ENCODE peak calls at places on chromosomes 13 and 19, in seven cellular contexts. I is GM12878, Z is SK-N-SH, R is H1, O is HCT116, X is K562, G is HepG2. D is an unnamed sample.

GRCh38 chr19:58557253-58558065 is 952 bp downstream of the UBE2M start:
- DNase-seq in X (no peak), Z (no peak), I (no peak), G (no peak), R (no peak), O (no peak), D (no peak)

GRCh38 chr19:30785728-30786127 is 413.5 kb downstream of the ZNF536 start:
- DNase-seq in G (no peak), I (no peak), R (no peak), O (no peak), X (no peak), Z (no peak), D (no peak)

GRCh38 chr19:33324628-33325027 is 22.3 kb upstream of the CEBPA start:
- DNase-seq in Z (no peak), R (no peak), X (no peak), O (no peak), I (no peak), G (no peak), D (no peak)

GRCh38 chr13:114118763-114119123 is 13.7 kb downstream of the RASA3 start:
- DNase-seq in Z (peak), R (no peak), G (no peak), X (no peak), O (no peak), I (no peak), D (no peak)

GRCh38 chr13:75931116-75931515 is 295.0 kb downstream of the LMO7 start:
- DNase-seq in I (no peak), R (no peak), Z (no peak), G (no peak), O (no peak), X (no peak), D (no peak)

GRCh38 chr13:83450586-83450985 is 431.7 kb downstream of the SLITRK1 start:
- DNase-seq in R (no peak), X (no peak), O (no peak), I (no peak), G (no peak), Z (no peak), D (no peak)

GRCh38 chr13:25218011-25218410 is 45.9 kb upstream of the AMER2 start:
- DNase-seq in O (no peak), I (no peak), X (no peak), Z (no peak), G (no peak), R (no peak), D (no peak)

GRCh38 chr19:35379992-35380391 is 9.1 kb downstream of the GPR42 start:
- DNase-seq in O (no peak), R (no peak), G (peak), I (no peak), X (peak), Z (no peak), D (no peak)

GRCh38 chr13:39144941-39145533 is 106.8 kb downstream of the NHLRC3 start:
- DNase-seq in O (peak), R (peak), G (no peak), I (no peak), Z (peak), X (peak), D (peak)

GRCh38 chr19:41887711-41888382 is 4.9 kb downstream of the ARHGEF1 start:
- DNase-seq in I (no peak), R (peak), O (peak), G (peak), Z (no peak), X (no peak), D (no peak)

GRCh38 chr13:23639672-23640275 is 69.6 kb downstream of the TNFRSF19 start:
- DNase-seq in X (no peak), R (no peak), O (no peak), Z (no peak), G (no peak), I (no peak), D (no peak)

GRCh38 chr13:114087430-114087829 is 45.0 kb downstream of the RASA3 start:
- DNase-seq in O (no peak), X (no peak), R (no peak), I (no peak), Z (no peak), G (no peak), D (no peak)

GRCh38 chr13:47459512-47459911 is 541.6 kb downstream of the SUCLA2 start:
- DNase-seq in Z (peak), X (no peak), I (no peak), O (no peak), G (no peak), R (no peak), D (peak)

GRCh38 chr19:39240421-39240820 is 4.4 kb downstream of the IFNL3 start:
- DNase-seq in X (no peak), Z (no peak), I (no peak), G (no peak), R (no peak), O (no peak), D (no peak)

GRCh38 chr19:19214892-19215291 is 3.1 kb downstream of the NCAN start:
- DNase-seq in Z (no peak), O (no peak), I (no peak), R (no peak), X (peak), G (peak), D (peak)

GRCh38 chr13:36130542-36131214 is 504 bp downstream of the DCLK1 start:
- DNase-seq in R (no peak), I (no peak), G (no peak), O (no peak), X (no peak), Z (peak), D (no peak)

GRCh38 chr19:38263696-38264485 is 482 bp upstream of the SPINT2 start:
- DNase-seq in I (no peak), Z (peak), G (peak), R (peak), X (no peak), O (peak), D (peak)

GRCh38 chr13:47897411-47898050 is 103.5 kb downstream of the SUCLA2 start:
- DNase-seq in X (no peak), R (no peak), O (no peak), Z (no peak), I (no peak), G (peak), D (no peak)

GRCh38 chr13:49021953-49022352 is 46.2 kb downstream of the FNDC3A start:
- DNase-seq in I (no peak), Z (no peak), R (no peak), G (no peak), X (no peak), O (no peak), D (no peak)

GRCh38 chr13:79477968-79478367 is 3.0 kb upstream of the NDFIP2 start:
- DNase-seq in Z (no peak), G (no peak), X (no peak), I (no peak), O (no peak), R (no peak), D (no peak)

GRCh38 chr19:58361900-58362271 is 665 bp downstream of the ZNF497 start:
- DNase-seq in I (no peak), Z (peak), R (no peak), G (peak), O (peak), X (peak), D (peak)

GRCh38 chr19:6239401-6239844 is 40.4 kb downstream of the MLLT1 start:
- DNase-seq in Z (peak), G (no peak), X (no peak), R (no peak), I (no peak), O (no peak), D (no peak)
- TF ChIP-seq JUND in Z (no peak), G (no peak), X (peak), R (no peak), I (no peak), O (no peak), D (no peak)

GRCh38 chr13:111204438-111205177 is 89.5 kb downstream of the ARHGEF7 start:
- DNase-seq in I (no peak), R (no peak), X (peak), G (peak), O (no peak), Z (peak), D (peak)
- TF ChIP-seq JUND in I (no peak), R (no peak), X (no peak), G (no peak), O (no peak), Z (no peak), D (no peak)

GRCh38 chr19:20661150-20661819 is at the start of gene ZNF626:
- DNase-seq in R (peak), G (peak), X (peak), Z (peak), O (no peak), I (no peak), D (peak)
- TF ChIP-seq JUND in R (no peak), G (no peak), X (no peak), Z (no peak), O (no peak), I (no peak), D (no peak)

GRCh38 chr19:412356-413355 is 3.7 kb upstream of the C2CD4C start:
- DNase-seq in O (no peak), I (no peak), Z (peak), R (no peak), G (no peak), X (no peak), D (peak)
- TF ChIP-seq JUND in O (no peak), I (no peak), Z (no peak), R (no peak), G (no peak), X (no peak), D (no peak)

DNA sequence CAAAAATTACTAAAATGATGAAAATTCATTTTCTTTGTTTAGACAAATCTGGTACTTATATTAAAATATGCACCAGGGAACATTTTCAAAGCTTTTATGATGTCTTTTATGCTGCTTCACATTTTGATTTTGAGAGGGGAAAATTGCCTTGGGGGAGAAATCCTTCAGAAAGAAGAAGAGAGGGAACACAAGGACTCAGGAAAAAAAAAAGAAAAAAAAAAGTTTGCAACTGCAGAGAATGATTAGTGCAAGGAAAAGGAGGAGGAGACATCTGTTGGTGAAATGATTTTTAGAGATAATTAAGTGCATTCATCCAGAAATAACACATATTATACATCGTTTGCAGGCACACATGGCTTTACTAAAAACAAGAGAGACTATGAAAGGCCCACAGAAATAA is 1058.3 kb downstream of the PCDH9 start:
- DNase-seq in O (no peak), G (no peak), R (no peak), X (no peak), I (no peak), Z (peak), D (no peak)
- TF ChIP-seq JUND in O (no peak), G (no peak), R (no peak), X (no peak), I (no peak), Z (no peak), D (no peak)

DNA sequence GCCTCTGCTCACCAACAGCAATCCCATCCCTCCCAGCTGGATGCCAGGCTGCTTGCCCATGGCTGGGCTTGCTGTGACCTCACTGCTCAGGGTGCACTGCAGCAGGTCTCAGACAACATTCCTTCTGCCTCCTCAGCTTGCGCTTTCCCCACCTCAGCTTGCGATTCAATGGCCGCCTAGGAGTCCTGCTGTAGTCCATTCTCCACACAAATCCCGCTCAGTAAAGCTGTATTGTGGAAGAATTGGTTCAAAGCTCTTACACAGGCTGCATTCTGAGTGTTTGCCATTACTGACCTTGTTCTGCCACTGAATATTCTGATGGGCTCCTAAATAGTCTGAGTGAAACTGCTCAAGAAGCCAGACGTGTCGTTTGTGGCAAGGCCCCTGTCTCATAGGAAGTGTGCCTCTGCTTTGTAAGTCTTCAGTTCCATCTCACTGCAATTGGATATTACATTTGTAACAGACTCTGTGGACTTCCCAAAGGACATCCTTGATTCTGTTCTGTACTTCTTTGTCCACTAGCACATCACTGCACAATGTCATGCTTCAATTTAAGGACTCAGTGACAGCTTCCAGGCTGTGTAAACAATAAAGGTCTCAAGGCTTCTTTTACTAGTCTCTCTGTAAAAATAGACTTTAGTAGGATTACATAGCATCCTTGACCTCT is 49.8 kb downstream of the KATNAL1 start:
- DNase-seq in X (no peak), I (no peak), G (no peak), R (no peak), Z (peak), O (no peak), D (no peak)
- TF ChIP-seq JUND in X (no peak), I (no peak), G (no peak), R (no peak), Z (no peak), O (no peak), D (no peak)

GRCh38 chr19:49930483-49931011 is 1.2 kb upstream of the NUP62 start:
- DNase-seq in R (no peak), I (no peak), O (peak), Z (no peak), X (peak), G (no peak), D (no peak)
- TF ChIP-seq JUND in R (no peak), I (no peak), O (no peak), Z (no peak), X (peak), G (no peak), D (no peak)

GRCh38 chr13:45728759-45729158 is 26.6 kb downstream of the CBY2 start:
- DNase-seq in I (no peak), Z (no peak), O (peak), R (peak), X (peak), G (peak), D (peak)

DNA sequence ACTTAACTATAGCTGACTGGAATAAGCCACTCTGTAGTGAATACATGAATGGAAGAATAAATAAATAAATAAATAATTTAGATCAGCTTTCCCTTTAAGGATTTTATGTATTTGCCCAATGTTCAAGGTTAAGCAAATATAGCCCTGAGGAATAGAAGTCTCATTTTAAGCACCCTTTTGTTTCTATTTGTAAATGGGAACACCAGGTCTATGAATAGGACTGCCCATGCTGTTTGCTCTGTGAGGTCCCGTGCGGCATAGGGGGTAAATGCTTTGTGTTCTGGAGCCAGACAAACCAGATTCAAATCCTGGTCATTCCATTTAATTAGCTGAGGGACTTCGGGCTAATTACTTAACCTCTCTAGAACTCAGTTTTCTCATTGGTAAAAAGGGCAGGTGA is 29.3 kb downstream of the CBY2 start:
- DNase-seq in R (no peak), X (no peak), Z (no peak), O (no peak), G (peak), I (no peak), D (peak)
- TF ChIP-seq JUND in R (no peak), X (no peak), Z (no peak), O (no peak), G (no peak), I (no peak), D (no peak)

D was measured in T47D.